ENCODE peak calls at places on chromosomes 11 and 22, in eight cellular contexts. V is astrocyte of the spinal cord, J is thoracic aorta, H is glutamatergic neuron, S is choroid plexus epithelial cell, G is ovary, N is Caco-2, B is WERI-Rb-1. O is an unnamed sample.

GRCh38 chr22:29621761-29622526 is 18.5 kb downstream of the NF2 start:
- DNase-seq in V (peak), H (no peak), J (no peak), S (peak), G (no peak), B (no peak), N (no peak), O (no peak)

GRCh38 chr22:27752771-27753170 is 48.8 kb downstream of the MN1 start:
- DNase-seq in N (no peak), S (no peak), J (peak), H (no peak), B (peak), V (no peak), G (peak), O (no peak)

GRCh38 chr11:45332486-45332934 is 46.4 kb upstream of the SYT13 start:
- DNase-seq in H (peak), G (peak), S (peak), J (no peak), V (peak), B (peak), N (no peak), O (no peak)

GRCh38 chr11:120929664-120930154 is 94.2 kb upstream of the TBCEL start:
- DNase-seq in G (no peak), B (peak), J (no peak), S (peak), N (peak), V (peak), H (peak), O (no peak)

GRCh38 chr22:30575011-30575671 is 676 bp upstream of the GAL3ST1 start:
- DNase-seq in G (peak), H (no peak), V (peak), B (peak), S (no peak), J (peak), N (no peak), O (no peak)

GRCh38 chr11:94964934-94965333 is 8.4 kb downstream of the CWC15 start:
- DNase-seq in S (no peak), G (no peak), J (no peak), H (no peak), V (no peak), B (no peak), N (no peak), O (no peak)

GRCh38 chr11:1091332-1092083 is 16.8 kb downstream of the MUC2 start:
- DNase-seq in B (no peak), G (no peak), H (peak), J (no peak), S (no peak), V (no peak), N (no peak), O (no peak)

GRCh38 chr11:123457187-123457770 is 27.2 kb downstream of the GRAMD1B start:
- DNase-seq in S (peak), V (no peak), H (no peak), N (no peak), B (no peak), G (peak), J (no peak), O (no peak)

GRCh38 chr22:22768885-22769284 is 118.7 kb upstream of the IGLL5 start:
- DNase-seq in J (no peak), B (no peak), N (no peak), G (no peak), V (no peak), H (no peak), S (no peak), O (no peak)

GRCh38 chr11:13118691-13119090 is 109.6 kb downstream of the RASSF10 start:
- DNase-seq in N (no peak), S (no peak), G (no peak), H (no peak), B (no peak), V (no peak), J (no peak), O (no peak)

GRCh38 chr11:131652231-131652630 is 281.8 kb downstream of the NTM start:
- DNase-seq in G (no peak), J (no peak), S (no peak), H (no peak), N (no peak), V (no peak), B (no peak), O (no peak)

GRCh38 chr11:21295508-21295907 is 626.1 kb downstream of the NELL1 start:
- DNase-seq in J (no peak), N (no peak), S (no peak), V (no peak), H (no peak), G (no peak), B (no peak), O (no peak)

GRCh38 chr11:126682590-126682989 is 318.0 kb downstream of the KIRREL3 start:
- DNase-seq in J (no peak), V (no peak), S (no peak), H (no peak), N (no peak), G (no peak), B (no peak), O (no peak)

GRCh38 chr11:116053538-116053919 is 549.3 kb upstream of the CADM1 start:
- DNase-seq in N (no peak), V (no peak), J (no peak), G (no peak), S (no peak), H (no peak), B (no peak), O (no peak)

GRCh38 chr11:69948256-69949141 is 129.3 kb upstream of the FGF3 start:
- DNase-seq in G (no peak), H (no peak), J (peak), N (peak), V (peak), S (no peak), B (no peak), O (no peak)

GRCh38 chr11:19988598-19988997 is 171.7 kb downstream of the DBX1 start:
- DNase-seq in S (peak), V (peak), G (peak), J (peak), N (no peak), B (no peak), H (no peak), O (no peak)

DNA sequence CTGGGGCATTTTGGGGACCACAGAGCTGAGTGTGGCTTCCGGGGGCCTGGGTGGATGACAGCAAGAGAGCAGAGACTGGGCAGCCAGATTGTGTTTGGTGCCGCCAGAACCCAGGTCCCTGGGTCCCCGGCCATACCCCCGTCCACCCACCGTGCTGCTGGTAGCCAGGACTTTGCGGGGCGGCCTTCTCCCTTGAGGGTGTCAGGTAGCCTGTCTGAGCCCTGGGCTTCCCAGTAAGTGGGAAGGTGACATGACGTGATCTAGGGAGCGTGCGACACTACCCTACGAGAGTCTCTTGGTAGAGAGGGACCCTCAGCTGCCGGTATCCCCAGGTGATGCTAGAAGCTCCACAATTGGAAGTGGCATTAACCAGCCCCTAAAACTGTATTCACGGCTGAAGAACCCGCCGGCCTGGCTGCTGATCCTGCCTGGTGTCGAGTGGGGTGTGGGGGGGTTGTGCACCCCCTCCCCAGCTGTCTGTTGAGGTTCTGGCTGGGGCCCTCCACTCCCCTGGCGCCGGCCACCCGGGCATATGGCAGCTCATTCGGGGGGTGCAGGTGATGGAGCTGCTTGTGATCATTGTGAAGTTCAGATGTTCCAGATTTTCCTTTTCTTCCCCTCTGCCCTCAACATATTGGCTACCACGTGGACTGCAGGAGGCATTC is 66.9 kb downstream of the MPPED1 start:
- DNase-seq in J (no peak), V (no peak), N (no peak), S (no peak), B (no peak), H (no peak), G (no peak), O (no peak)
- TF ChIP-seq CTCF in J (no peak), V (no peak), N (no peak), S (no peak), B (no peak), H (no peak), G (no peak), O (no peak)

GRCh38 chr11:119583585-119583984 is 145.4 kb downstream of the NECTIN1 start:
- DNase-seq in H (no peak), S (no peak), V (no peak), N (no peak), B (no peak), G (no peak), J (no peak), O (no peak)
- TF ChIP-seq CTCF in H (peak), S (peak), V (peak), N (peak), B (peak), G (no peak), J (no peak), O (no peak)

DNA sequence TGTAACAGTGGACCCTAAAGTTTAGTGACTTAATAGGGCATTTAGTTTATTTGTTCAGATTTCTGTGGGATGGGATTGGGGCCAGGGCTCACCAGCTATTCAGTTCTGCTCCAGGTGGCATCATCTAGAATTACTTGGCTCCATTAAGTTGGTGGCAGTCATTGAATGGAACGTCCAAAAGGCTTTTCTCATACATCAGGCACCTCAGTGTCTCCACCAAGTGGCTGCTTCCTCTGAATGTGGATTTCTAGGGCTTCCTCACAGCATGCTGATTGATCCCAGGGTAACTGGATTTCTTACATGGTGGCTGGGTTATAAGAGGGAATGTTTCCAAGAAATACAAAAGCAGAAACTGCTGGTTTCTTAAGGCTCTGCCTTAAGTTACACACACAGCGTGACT is 34.7 kb downstream of the USP47 start:
- DNase-seq in J (no peak), N (peak), G (no peak), V (no peak), B (no peak), H (peak), S (peak), O (no peak)
- TF ChIP-seq CTCF in J (no peak), N (peak), G (no peak), V (peak), B (peak), H (no peak), S (peak), O (no peak)

GRCh38 chr22:36454916-36455570 is 26.4 kb downstream of the TXN2 start:
- DNase-seq in V (peak), B (no peak), H (peak), S (peak), J (peak), N (peak), G (peak), O (peak)
- TF ChIP-seq CTCF in V (peak), B (no peak), H (no peak), S (no peak), J (no peak), N (no peak), G (no peak), O (no peak)

GRCh38 chr22:35381424-35381772 is 502 bp downstream of the HMOX1 start:
- DNase-seq in N (no peak), J (no peak), V (no peak), B (no peak), G (no peak), H (no peak), S (no peak), O (no peak)

GRCh38 chr22:35378547-35379078 is 2.3 kb upstream of the HMOX1 start:
- DNase-seq in H (no peak), J (no peak), N (no peak), S (no peak), G (no peak), B (no peak), V (no peak), O (no peak)

GRCh38 chr22:35379146-35379993 is 1.5 kb upstream of the HMOX1 start:
- DNase-seq in G (no peak), S (no peak), B (no peak), H (no peak), N (peak), V (no peak), J (no peak), O (no peak)

GRCh38 chr22:35380013-35380412 is 883 bp upstream of the HMOX1 start:
- DNase-seq in G (no peak), V (no peak), N (peak), B (no peak), H (no peak), S (no peak), J (no peak), O (no peak)

GRCh38 chr22:35380537-35381423 is at the start of gene HMOX1:
- DNase-seq in H (peak), N (peak), J (peak), V (peak), S (peak), G (peak), B (peak), O (peak)
- TF ChIP-seq CTCF in H (no peak), N (no peak), J (no peak), V (peak), S (no peak), G (no peak), B (peak), O (no peak)

GRCh38 chr11:62420882-62421281 is 2.0 kb downstream of the SCGB1A1 start:
- DNase-seq in S (no peak), B (no peak), J (no peak), N (no peak), V (no peak), H (no peak), G (no peak), O (no peak)
- TF ChIP-seq CTCF in S (no peak), B (no peak), J (no peak), N (no peak), V (no peak), H (no peak), G (no peak), O (no peak)

DNA sequence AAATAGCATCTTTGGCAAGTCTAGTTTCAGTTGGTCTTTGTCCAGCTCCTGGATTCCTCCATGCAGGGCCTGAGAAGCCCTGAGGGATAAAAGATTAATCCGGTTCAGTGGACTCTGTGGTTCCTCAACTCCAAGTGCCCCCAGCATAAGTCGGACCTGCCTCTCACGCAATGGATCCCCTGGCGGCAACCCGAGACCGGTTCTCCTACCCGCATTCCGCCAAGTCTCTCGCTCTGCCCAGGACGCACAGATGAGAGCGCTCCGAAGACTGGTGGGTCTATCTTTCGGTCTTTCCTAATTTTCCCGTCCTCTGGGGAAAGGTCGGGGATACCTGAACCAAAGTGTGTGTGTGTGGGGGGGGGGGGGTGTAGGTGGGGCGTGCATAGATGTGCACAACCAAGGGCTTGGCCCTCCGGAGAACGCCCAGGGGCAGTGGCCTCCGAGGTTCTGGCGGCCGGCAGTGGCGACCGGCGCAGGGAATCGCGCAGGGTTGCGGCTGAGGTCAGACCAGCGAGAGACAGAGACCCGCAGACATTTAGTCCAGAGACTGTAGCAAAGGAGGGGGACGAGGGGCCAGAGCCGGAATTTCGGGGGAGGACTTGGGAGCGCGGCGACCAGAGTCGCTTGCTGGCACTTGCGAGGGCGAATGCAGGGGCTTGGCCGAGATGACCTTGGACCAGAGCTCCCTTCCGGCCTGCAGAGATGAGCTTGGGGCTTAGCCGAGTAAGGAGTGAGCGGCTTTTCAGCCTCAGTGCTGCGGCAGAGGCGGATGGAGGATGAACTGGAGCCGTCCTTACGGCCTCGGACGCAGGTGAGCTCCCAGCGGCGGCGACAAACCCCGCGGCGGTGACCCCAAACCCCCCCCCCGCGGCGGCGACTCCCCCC is 712 bp upstream of the SLC2A11 start:
- DNase-seq in B (peak), G (peak), V (peak), J (no peak), N (peak), H (peak), S (peak), O (no peak)
- TF ChIP-seq CTCF in B (peak), G (no peak), V (no peak), J (peak), N (no peak), H (no peak), S (peak), O (no peak)

GRCh38 chr11:108032800-108033199 is 24.1 kb downstream of the CUL5 start:
- DNase-seq in J (no peak), B (no peak), G (no peak), V (no peak), N (no peak), H (no peak), S (no peak), O (no peak)

GRCh38 chr11:108025387-108026080 is 16.8 kb downstream of the CUL5 start:
- DNase-seq in J (no peak), S (peak), V (no peak), B (no peak), G (no peak), N (no peak), H (no peak), O (no peak)

GRCh38 chr11:108027057-108027456 is 18.4 kb downstream of the CUL5 start:
- DNase-seq in V (no peak), B (no peak), N (no peak), H (no peak), S (no peak), G (no peak), J (no peak), O (no peak)
- TF ChIP-seq CTCF in V (no peak), B (no peak), N (peak), H (no peak), S (peak), G (no peak), J (no peak), O (no peak)

GRCh38 chr11:40129276-40129675 is 1330.2 kb downstream of the LRRC4C start:
- DNase-seq in V (peak), B (no peak), H (no peak), N (no peak), S (peak), J (no peak), G (no peak), O (no peak)
- TF ChIP-seq CTCF in V (peak), B (peak), H (peak), N (peak), S (peak), J (no peak), G (no peak), O (no peak)

GRCh38 chr11:132876301-132877071 is 655.8 kb downstream of the OPCML start:
- DNase-seq in V (no peak), G (no peak), N (no peak), S (no peak), H (no peak), B (no peak), J (no peak), O (no peak)
- TF ChIP-seq CTCF in V (no peak), G (no peak), N (no peak), S (no peak), H (no peak), B (no peak), J (no peak), O (no peak)

O was measured in omental fat pad.